ENCODE peak calls at places on chromosomes 6 and 20, in four cellular contexts. E is H1, U is SK-N-SH, D is HCT116. P is an unnamed sample.

GRCh38 chr20:46021361-46022359 is 7.4 kb upstream of the SLC12A5 start:
- DNase-seq in E (peak), U (peak), D (no peak), P (peak)

GRCh38 chr20:58094160-58094559 is 134.3 kb downstream of the ANKRD60 start:
- DNase-seq in E (no peak), U (no peak), D (no peak), P (no peak)

GRCh38 chr6:157535354-157536217 is 154.6 kb downstream of the ZDHHC14 start:
- DNase-seq in E (no peak), U (no peak), D (peak), P (no peak)

GRCh38 chr6:17580518-17581048 is 19.5 kb upstream of the FAM8A1 start:
- DNase-seq in E (no peak), U (peak), D (no peak), P (no peak)

GRCh38 chr6:56860466-56860865 is 94.4 kb upstream of the BEND6 start:
- DNase-seq in E (no peak), U (no peak), D (peak), P (no peak)

GRCh38 chr20:2402271-2402980 is 21.7 kb downstream of the TGM6 start:
- DNase-seq in E (no peak), U (peak), D (peak), P (peak)

GRCh38 chr6:2790588-2790987 is 25.4 kb downstream of the WRNIP1 start:
- DNase-seq in E (no peak), U (no peak), D (no peak), P (no peak)

GRCh38 chr6:106141441-106142237 is 55.5 kb downstream of the PRDM1 start:
- DNase-seq in E (no peak), U (no peak), D (no peak), P (no peak)

GRCh38 chr6:33430991-33431879 is 11.4 kb downstream of the SYNGAP1 start:
- DNase-seq in E (no peak), U (peak), D (no peak), P (peak)

GRCh38 chr6:100344761-100345160 is 120.0 kb downstream of the SIM1 start:
- DNase-seq in E (no peak), U (no peak), D (no peak), P (no peak)

GRCh38 chr20:38034961-38035360 is 1.4 kb downstream of the RPRD1B start:
- DNase-seq in E (no peak), U (no peak), D (no peak), P (no peak)

GRCh38 chr6:111057074-111057752 is 30.1 kb upstream of the SLC16A10 start:
- DNase-seq in E (no peak), U (peak), D (peak), P (no peak)

GRCh38 chr20:43102394-43102793 is 87.3 kb downstream of the PTPRT start:
- DNase-seq in E (peak), U (peak), D (no peak), P (no peak)

GRCh38 chr6:28725890-28726348 is 197.9 kb downstream of the TRIM27 start:
- DNase-seq in E (peak), U (no peak), D (no peak), P (no peak)

GRCh38 chr6:14270925-14271791 is 153.6 kb downstream of the CD83 start:
- DNase-seq in E (no peak), U (no peak), D (peak), P (no peak)

GRCh38 chr6:73389854-73390253 is 4.8 kb upstream of the DDX43 start:
- DNase-seq in E (no peak), U (no peak), D (no peak), P (no peak)
- TF ChIP-seq JUND in E (no peak), U (no peak), D (no peak), P (no peak)

GRCh38 chr6:150028799-150029198 is 3.5 kb upstream of the RAET1L start:
- DNase-seq in E (no peak), U (no peak), D (no peak), P (no peak)

GRCh38 chr6:150024646-150025155 is 631 bp downstream of the RAET1L start:
- DNase-seq in E (no peak), U (no peak), D (no peak), P (no peak)

GRCh38 chr6:150027806-150028565 is 2.7 kb upstream of the RAET1L start:
- DNase-seq in E (no peak), U (no peak), D (no peak), P (no peak)

GRCh38 chr6:150026976-150027805 is 1.9 kb upstream of the RAET1L start:
- DNase-seq in E (no peak), U (no peak), D (no peak), P (no peak)

DNA sequence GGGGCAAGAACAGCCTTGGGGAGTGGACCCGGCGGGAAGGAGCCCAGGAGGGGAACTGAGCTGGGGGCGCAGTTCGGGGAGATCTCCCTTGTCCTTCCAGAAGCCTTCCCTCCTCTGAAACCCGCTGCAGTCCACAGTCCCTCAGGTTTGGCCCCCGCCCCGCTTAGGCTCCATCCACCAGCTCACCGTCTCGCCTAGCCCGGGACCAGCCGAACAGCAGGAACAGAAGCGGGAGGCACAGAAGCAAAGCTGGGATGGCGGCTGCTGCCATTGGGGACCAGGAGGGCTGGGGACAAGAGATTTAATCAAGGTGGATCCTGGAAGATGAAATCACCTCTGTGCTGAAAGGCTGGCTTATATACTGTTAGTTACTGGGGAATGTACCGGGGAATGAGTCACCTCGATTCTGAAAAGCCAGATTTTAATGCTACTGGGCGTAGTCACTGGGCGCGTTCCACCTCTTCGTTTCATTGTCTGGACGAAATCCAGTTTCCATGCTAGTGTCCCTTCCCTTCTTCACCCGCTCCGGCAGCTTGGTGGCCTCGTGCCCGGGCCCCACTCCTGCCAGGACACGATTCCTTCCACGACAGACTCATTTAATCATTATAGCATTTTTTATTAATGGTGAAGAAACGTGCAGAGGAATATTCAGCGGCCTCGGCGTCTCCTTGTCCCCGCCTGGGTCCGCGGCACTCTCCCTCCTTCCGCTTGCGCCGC is at the start of gene RAET1L:
- DNase-seq in E (no peak), U (no peak), D (peak), P (peak)
- TF ChIP-seq JUND in E (no peak), U (no peak), D (peak), P (no peak)

GRCh38 chr6:170295519-170296422 is 4.9 kb upstream of the DLL1 start:
- DNase-seq in E (peak), U (peak), D (no peak), P (no peak)
- TF ChIP-seq JUND in E (peak), U (no peak), D (no peak), P (no peak)

DNA sequence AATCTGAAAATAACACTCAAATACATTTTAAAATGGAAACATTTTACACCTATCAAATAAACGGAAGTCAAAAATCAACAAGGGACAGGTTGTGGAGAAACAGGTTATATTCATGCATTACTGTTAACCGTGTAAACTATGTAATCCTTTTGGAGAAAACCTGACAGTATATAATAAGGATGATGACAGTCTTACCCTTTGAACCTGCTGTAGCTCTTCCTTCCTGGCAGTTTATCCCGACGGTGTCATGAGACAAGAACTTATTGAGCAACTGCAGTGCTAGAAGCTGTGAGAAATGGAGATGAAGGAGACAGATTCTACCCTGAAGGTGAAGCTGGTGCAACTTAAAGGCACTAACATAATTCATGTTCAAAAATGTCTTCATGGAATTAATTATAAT is 76.7 kb downstream of the PLEKHG1 start:
- DNase-seq in E (no peak), U (no peak), D (no peak), P (no peak)
- TF ChIP-seq JUND in E (no peak), U (no peak), D (no peak), P (no peak)

P was measured in T47D.